ENCODE peak calls at places on chromosomes 3 and 15, in four cellular contexts. J is uterus, V is ovary, Z is Peyer's patch. P is an unnamed sample.
A peak's percentile ranks its signal among the peaks of the same experiment; 100 is the strongest.

GRCh38 chr15:37106490-37107001 is 6.2 kb upstream of the MEIS2 start:
- DNase-seq in J (peak; percentile 72), V (peak; percentile 67), Z (no peak), P (no peak)

GRCh38 chr15:78193731-78194567 is 40.4 kb downstream of the ACSBG1 start:
- DNase-seq in J (no peak), V (no peak), Z (no peak), P (no peak)

GRCh38 chr3:61914277-61914676 is 352.9 kb downstream of the PTPRG start:
- DNase-seq in J (no peak), V (no peak), Z (no peak), P (no peak)

GRCh38 chr15:100536733-100537132 is 8.0 kb upstream of the CERS3 start:
- DNase-seq in J (no peak), V (no peak), Z (no peak), P (no peak)

GRCh38 chr3:48267782-48268181 is 26.9 kb downstream of the ZNF589 start:
- DNase-seq in J (no peak), V (no peak), Z (no peak), P (no peak)

GRCh38 chr15:82231233-82231632 is 31.3 kb downstream of the EFL1 start:
- DNase-seq in J (no peak), V (no peak), Z (no peak), P (no peak)

GRCh38 chr15:65264877-65265430 is 21.7 kb downstream of the PARP16 start:
- DNase-seq in J (no peak), V (no peak), Z (no peak), P (no peak)

GRCh38 chr15:52491460-52491859 is 37.2 kb downstream of the MYO5A start:
- DNase-seq in J (no peak), V (no peak), Z (no peak), P (no peak)

GRCh38 chr15:88376574-88377174 is 90.5 kb downstream of the MRPL46 start:
- DNase-seq in J (no peak), V (no peak), Z (no peak), P (no peak)

GRCh38 chr3:132180337-132180791 is 136.8 kb upstream of the ACP3 start:
- DNase-seq in J (no peak), V (no peak), Z (no peak), P (peak; percentile 10)

GRCh38 chr15:82046668-82047492 is 1.1 kb upstream of the MEX3B start:
- DNase-seq in J (peak; percentile 92), V (peak; percentile 95), Z (peak; percentile 63), P (peak; percentile 83)

GRCh38 chr3:50620846-50621245 is 3.9 kb downstream of the MAPKAPK3 start:
- DNase-seq in J (no peak), V (no peak), Z (no peak), P (peak; percentile 29)

GRCh38 chr15:70375006-70375409 is 277.3 kb upstream of the TLE3 start:
- DNase-seq in J (peak; percentile 55), V (peak; percentile 32), Z (no peak), P (peak; percentile 71)

GRCh38 chr15:101014921-101015841 is 96.0 kb downstream of the LRRK1 start:
- DNase-seq in J (peak; percentile 72), V (peak; percentile 84), Z (peak; percentile 59), P (peak; percentile 54)

GRCh38 chr15:40845511-40846284 is 1.9 kb downstream of the SPINT1 start:
- DNase-seq in J (no peak), V (no peak), Z (no peak), P (no peak)

GRCh38 chr3:14150078-14150477 is 25.2 kb downstream of the TMEM43 start:
- DNase-seq in J (no peak), V (no peak), Z (no peak), P (no peak)

GRCh38 chr3:127628788-127629456 is at the start of gene PODXL2:
- DNase-seq in J (peak; percentile 48), V (peak; percentile 75), Z (no peak), P (no peak)

GRCh38 chr3:44110643-44111042 is 131.0 kb upstream of the TOPAZ1 start:
- DNase-seq in J (no peak), V (no peak), Z (no peak), P (no peak)

GRCh38 chr3:188370081-188370830 is 216.3 kb downstream of the LPP start:
- DNase-seq in J (no peak), V (no peak), Z (no peak), P (no peak)

GRCh38 chr3:126525853-126526667 is 2.1 kb downstream of the CHST13 start:
- DNase-seq in J (no peak), V (no peak), Z (no peak), P (no peak)

GRCh38 chr3:30073040-30073439 is 533.4 kb upstream of the TGFBR2 start:
- DNase-seq in J (no peak), V (no peak), Z (no peak), P (no peak)

GRCh38 chr3:56361731-56362130 is 106.5 kb downstream of the ERC2 start:
- DNase-seq in J (no peak), V (no peak), Z (no peak), P (no peak)

GRCh38 chr3:63387568-63387967 is 109.5 kb downstream of the SYNPR start:
- DNase-seq in J (no peak), V (no peak), Z (no peak), P (no peak)

GRCh38 chr3:26989042-26989441 is 366.5 kb downstream of the LRRC3B start:
- DNase-seq in J (no peak), V (no peak), Z (no peak), P (no peak)

GRCh38 chr15:58409861-58410260 is 21.9 kb upstream of the LIPC start:
- DNase-seq in J (no peak), V (no peak), Z (no peak), P (no peak)

GRCh38 chr3:157130138-157130880 is 29.6 kb downstream of the CCNL1 start:
- DNase-seq in J (peak; percentile 46), V (peak; percentile 51), Z (peak; percentile 74), P (peak; percentile 60)

GRCh38 chr3:130956281-130956680 is 62.4 kb downstream of the ATP2C1 start:
- DNase-seq in J (no peak), V (no peak), Z (no peak), P (no peak)

GRCh38 chr15:48025118-48025517 is 95.7 kb upstream of the SLC24A5 start:
- DNase-seq in J (no peak), V (no peak), Z (no peak), P (no peak)

GRCh38 chr3:58965870-58966269 is 84.0 kb downstream of the CFAP20DC start:
- DNase-seq in J (no peak), V (peak; percentile 13), Z (no peak), P (no peak)

GRCh38 chr15:82043726-82044372 is 2.0 kb downstream of the MEX3B start:
- DNase-seq in J (no peak), V (peak; percentile 40), Z (no peak), P (no peak)

GRCh38 chr3:22117091-22117490 is 366.1 kb upstream of the ZNF385D start:
- DNase-seq in J (no peak), V (no peak), Z (no peak), P (no peak)

GRCh38 chr15:33675246-33675645 is 293.1 kb upstream of the CHRM5 start:
- DNase-seq in J (no peak), V (no peak), Z (no peak), P (peak; percentile 14)

GRCh38 chr3:184716652-184717607 is 5.1 kb upstream of the MAGEF1 start:
- DNase-seq in J (peak; percentile 59), V (peak; percentile 70), Z (no peak), P (peak; percentile 48)

GRCh38 chr3:122200681-122201080 is 17.2 kb downstream of the CASR start:
- DNase-seq in J (no peak), V (no peak), Z (no peak), P (no peak)

GRCh38 chr15:82790321-82790720 is 15.5 kb downstream of the FSD2 start:
- DNase-seq in J (no peak), V (no peak), Z (no peak), P (no peak)

GRCh38 chr15:40365624-40366023 is 7.6 kb downstream of the DISP2 start:
- DNase-seq in J (no peak), V (no peak), Z (no peak), P (no peak)

GRCh38 chr3:4571690-4572334 is 78.7 kb downstream of the ITPR1 start:
- DNase-seq in J (no peak), V (no peak), Z (no peak), P (no peak)

GRCh38 chr15:99104788-99105515 is at the start of gene SYNM:
- DNase-seq in J (peak; percentile 77), V (peak; percentile 77), Z (no peak), P (peak; percentile 60)
- TF ChIP-seq POLR2A in J (peak; percentile 64), V (peak; percentile 52), Z (no peak), P (peak; percentile 88)

GRCh38 chr3:12810013-12810780 is 13.7 kb downstream of the CAND2 start:
- DNase-seq in J (peak; percentile 96), V (peak; percentile 98), Z (peak; percentile 99), P (peak; percentile 92)
- TF ChIP-seq POLR2A in J (peak; percentile 86), V (peak; percentile 47), Z (no peak), P (peak; percentile 69)

DNA sequence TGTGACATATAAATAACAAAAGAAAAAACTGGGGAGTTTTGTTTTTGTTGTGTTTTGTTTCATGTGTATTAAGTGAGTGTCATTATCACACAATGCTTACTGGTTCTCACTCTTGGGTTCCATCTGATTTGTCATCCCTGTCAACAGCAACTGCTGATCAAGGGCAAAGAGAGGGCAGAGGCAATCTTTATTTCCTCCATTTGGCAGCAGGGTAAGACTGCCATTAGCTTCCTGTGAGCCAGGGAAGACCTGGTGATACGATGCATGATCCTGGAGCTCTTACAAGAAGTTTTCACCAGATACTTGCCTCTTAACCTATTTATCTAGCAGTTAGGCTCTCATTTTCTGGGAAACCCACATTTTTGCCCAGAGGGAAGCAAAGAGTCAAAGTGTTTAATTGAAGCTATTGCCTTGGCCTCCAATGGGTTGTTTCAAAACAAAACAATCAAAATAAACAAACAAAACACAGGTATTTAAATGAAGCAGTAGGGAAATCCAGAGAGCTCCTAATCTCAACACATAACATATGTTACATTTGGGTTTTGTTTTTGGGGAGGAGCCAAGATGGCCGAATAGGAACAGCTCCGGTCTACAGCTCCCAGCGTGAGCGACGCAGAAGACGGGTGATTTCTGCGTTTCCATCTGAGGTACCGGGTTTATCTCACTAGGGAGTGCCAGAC is 529.8 kb downstream of the MAGI1 start:
- DNase-seq in J (no peak), V (no peak), Z (no peak), P (no peak)
- TF ChIP-seq POLR2A in J (no peak), V (no peak), Z (no peak), P (no peak)

GRCh38 chr3:8997151-8997550 is 33.9 kb upstream of the RAD18 start:
- DNase-seq in J (no peak), V (no peak), Z (no peak), P (no peak)

GRCh38 chr3:8996681-8997121 is 33.4 kb upstream of the RAD18 start:
- DNase-seq in J (peak; percentile 72), V (peak; percentile 81), Z (no peak), P (no peak)

GRCh38 chr3:8994226-8994625 is 31.0 kb upstream of the RAD18 start:
- DNase-seq in J (no peak), V (no peak), Z (no peak), P (no peak)

GRCh38 chr3:8996216-8996615 is 32.9 kb upstream of the RAD18 start:
- DNase-seq in J (no peak), V (no peak), Z (no peak), P (no peak)

DNA sequence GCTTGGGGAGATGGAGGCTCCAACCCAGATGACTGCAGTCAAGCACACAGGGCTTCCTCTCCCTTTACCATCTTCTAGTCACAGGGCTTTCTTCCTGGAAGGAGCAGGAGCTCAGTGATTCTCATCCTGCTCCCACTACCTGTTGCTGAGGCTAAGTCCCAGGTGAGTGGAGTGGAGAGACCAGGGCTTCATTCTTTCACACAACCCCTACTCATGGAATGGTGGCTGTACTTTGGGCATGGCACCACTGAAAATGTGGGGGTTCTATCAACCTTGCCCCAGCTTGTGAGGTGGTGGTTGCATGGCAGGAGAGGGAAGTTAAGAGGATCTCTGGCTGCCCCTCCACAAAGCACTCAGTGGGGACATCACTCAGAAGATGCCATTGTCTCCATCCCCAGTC is 36.8 kb upstream of the RAD18 start:
- DNase-seq in J (no peak), V (no peak), Z (no peak), P (no peak)
- TF ChIP-seq POLR2A in J (no peak), V (no peak), Z (no peak), P (no peak)

P was measured in H54.